ENCODE peak calls at places on chromosomes 13 and 19, in five cellular contexts. O, S, A, V and H are unnamed samples.

GRCh38 chr19:30046522-30046921 is 104.5 kb downstream of the URI1 start:
- DNase-seq in O (no peak), V (peak; percentile 33), S (no peak), A (no peak), H (no peak)

GRCh38 chr19:39131255-39131755 is 5.7 kb downstream of the PAK4 start:
- DNase-seq in O (no peak), A (no peak), V (no peak), S (no peak), H (no peak)

GRCh38 chr19:35053667-35054293 is 12.3 kb downstream of the HPN start:
- DNase-seq in O (no peak), V (no peak), S (no peak), A (no peak), H (no peak)

GRCh38 chr13:50094615-50095293 is 79.5 kb downstream of the KCNRG start:
- DNase-seq in S (no peak), A (no peak), O (no peak), V (no peak), H (no peak)

GRCh38 chr13:41054212-41054877 is 7.0 kb upstream of the WBP4 start:
- DNase-seq in A (peak; percentile 29), V (peak; percentile 37), O (peak; percentile 5), S (peak; percentile 54), H (peak; percentile 38)

GRCh38 chr13:75637101-75637774 is 1.1 kb downstream of the LMO7 start:
- DNase-seq in O (no peak), A (no peak), S (no peak), V (no peak), H (no peak)

GRCh38 chr13:114073881-114074551 is 58.4 kb downstream of the RASA3 start:
- DNase-seq in O (no peak), S (no peak), V (no peak), A (no peak), H (no peak)

GRCh38 chr13:75636339-75637095 is 387 bp downstream of the LMO7 start:
- DNase-seq in O (peak; percentile 35), S (peak; percentile 54), A (peak; percentile 58), V (no peak), H (peak; percentile 43)

GRCh38 chr19:35628565-35629331 is at the start of gene RBM42:
- DNase-seq in A (peak; percentile 98), O (peak; percentile 94), S (peak; percentile 99), V (peak; percentile 98), H (peak; percentile 97)

GRCh38 chr13:51524846-51525566 is 59.3 kb upstream of the WDFY2 start:
- DNase-seq in O (no peak), A (no peak), V (no peak), S (no peak), H (no peak)

GRCh38 chr13:32783067-32783466 is 196.8 kb downstream of the PDS5B start:
- DNase-seq in O (no peak), A (no peak), S (peak; percentile 43), V (no peak), H (no peak)

GRCh38 chr19:1105873-1106840 is 2.4 kb downstream of the GPX4 start:
- DNase-seq in S (no peak), O (no peak), A (no peak), V (no peak), H (no peak)

GRCh38 chr13:37295046-37295445 is 189.6 kb upstream of the CSNK1A1L start:
- DNase-seq in V (no peak), A (no peak), S (no peak), O (no peak), H (no peak)

GRCh38 chr13:107361666-107362065 is 793.7 kb upstream of the ARGLU1 start:
- DNase-seq in A (no peak), S (no peak), V (no peak), O (no peak), H (no peak)

GRCh38 chr19:48152552-48152951 is 17.6 kb downstream of the LIG1 start:
- DNase-seq in S (peak; percentile 69), A (peak; percentile 67), V (no peak), O (peak; percentile 65), H (peak; percentile 74)

GRCh38 chr13:110628477-110628793 is 13.1 kb downstream of the NAXD start:
- DNase-seq in O (no peak), V (no peak), S (no peak), A (no peak), H (no peak)